ENCODE peak calls at places on chromosome 3, in six cellular contexts. One of them, this sample, is unnamed.

GRCh38 chr3:73813291-73813977 is 188.7 kb upstream of the PDZRN3 start:
- DNase-seq in fibroblast of pulmonary artery: peak
- DNase-seq in body of pancreas: no peak
- DNase-seq in spleen: no peak
- DNase-seq in CD8-positive, alpha-beta T cell: no peak
- DNase-seq in mucosa of descending colon: no peak
- DNase-seq in this sample: peak

GRCh38 chr3:151926956-151927355 is 53.5 kb downstream of the SUCNR1 start:
- DNase-seq in fibroblast of pulmonary artery: no peak
- DNase-seq in body of pancreas: no peak
- DNase-seq in spleen: no peak
- DNase-seq in CD8-positive, alpha-beta T cell: no peak
- DNase-seq in mucosa of descending colon: no peak
- DNase-seq in this sample: no peak

GRCh38 chr3:45343947-45344346 is 44.4 kb upstream of the LARS2 start:
- DNase-seq in mucosa of descending colon: no peak
- DNase-seq in body of pancreas: no peak
- DNase-seq in spleen: no peak
- DNase-seq in CD8-positive, alpha-beta T cell: no peak
- DNase-seq in fibroblast of pulmonary artery: no peak
- DNase-seq in this sample: no peak

GRCh38 chr3:37052860-37053259 is 59.5 kb downstream of the MLH1 start:
- DNase-seq in body of pancreas: no peak
- DNase-seq in spleen: no peak
- DNase-seq in mucosa of descending colon: no peak
- DNase-seq in fibroblast of pulmonary artery: no peak
- DNase-seq in CD8-positive, alpha-beta T cell: no peak
- DNase-seq in this sample: no peak

GRCh38 chr3:106184540-106185457 is 316.0 kb upstream of the CBLB start:
- DNase-seq in body of pancreas: no peak
- DNase-seq in spleen: no peak
- DNase-seq in mucosa of descending colon: no peak
- DNase-seq in fibroblast of pulmonary artery: no peak
- DNase-seq in CD8-positive, alpha-beta T cell: no peak
- DNase-seq in this sample: no peak

GRCh38 chr3:109018828-109019227 is 65.1 kb upstream of the GUCA1C start:
- DNase-seq in fibroblast of pulmonary artery: no peak
- DNase-seq in mucosa of descending colon: no peak
- DNase-seq in spleen: no peak
- DNase-seq in body of pancreas: peak
- DNase-seq in CD8-positive, alpha-beta T cell: no peak
- DNase-seq in this sample: no peak

GRCh38 chr3:143970773-143971366 is 753 bp upstream of the DIPK2A start:
- DNase-seq in fibroblast of pulmonary artery: no peak
- DNase-seq in mucosa of descending colon: peak
- DNase-seq in body of pancreas: peak
- DNase-seq in spleen: peak
- DNase-seq in CD8-positive, alpha-beta T cell: peak
- DNase-seq in this sample: peak

GRCh38 chr3:24302382-24302781 is 192.3 kb downstream of the THRB start:
- DNase-seq in spleen: no peak
- DNase-seq in mucosa of descending colon: no peak
- DNase-seq in CD8-positive, alpha-beta T cell: no peak
- DNase-seq in body of pancreas: no peak
- DNase-seq in fibroblast of pulmonary artery: no peak
- DNase-seq in this sample: no peak

GRCh38 chr3:193190387-193190786 is 50.6 kb upstream of the PLAAT1 start:
- DNase-seq in CD8-positive, alpha-beta T cell: no peak
- DNase-seq in mucosa of descending colon: no peak
- DNase-seq in body of pancreas: peak
- DNase-seq in spleen: no peak
- DNase-seq in fibroblast of pulmonary artery: peak
- DNase-seq in this sample: no peak

GRCh38 chr3:32725721-32726120 is 40.7 kb downstream of the CNOT10 start:
- DNase-seq in CD8-positive, alpha-beta T cell: no peak
- DNase-seq in spleen: no peak
- DNase-seq in fibroblast of pulmonary artery: no peak
- DNase-seq in body of pancreas: no peak
- DNase-seq in mucosa of descending colon: no peak
- DNase-seq in this sample: no peak

GRCh38 chr3:72380711-72381508 is 467.3 kb downstream of the SHQ1 start:
- DNase-seq in spleen: no peak
- DNase-seq in CD8-positive, alpha-beta T cell: no peak
- DNase-seq in body of pancreas: no peak
- DNase-seq in mucosa of descending colon: no peak
- DNase-seq in fibroblast of pulmonary artery: no peak
- DNase-seq in this sample: no peak

GRCh38 chr3:193971268-193971751 is 164.6 kb upstream of the HES1 start:
- DNase-seq in body of pancreas: no peak
- DNase-seq in fibroblast of pulmonary artery: no peak
- DNase-seq in mucosa of descending colon: peak
- DNase-seq in spleen: no peak
- DNase-seq in CD8-positive, alpha-beta T cell: no peak
- DNase-seq in this sample: no peak

GRCh38 chr3:120852412-120852811 is 55.6 kb upstream of the STXBP5L start:
- DNase-seq in mucosa of descending colon: no peak
- DNase-seq in CD8-positive, alpha-beta T cell: no peak
- DNase-seq in spleen: no peak
- DNase-seq in body of pancreas: no peak
- DNase-seq in fibroblast of pulmonary artery: no peak
- DNase-seq in this sample: no peak

GRCh38 chr3:48436855-48437254 is 3.1 kb downstream of the CCDC51 start:
- DNase-seq in spleen: no peak
- DNase-seq in body of pancreas: no peak
- DNase-seq in mucosa of descending colon: no peak
- DNase-seq in CD8-positive, alpha-beta T cell: no peak
- DNase-seq in fibroblast of pulmonary artery: no peak
- DNase-seq in this sample: no peak

GRCh38 chr3:112140584-112140983 is 7.5 kb upstream of the GCSAM start:
- DNase-seq in mucosa of descending colon: no peak
- DNase-seq in fibroblast of pulmonary artery: no peak
- DNase-seq in spleen: no peak
- DNase-seq in CD8-positive, alpha-beta T cell: no peak
- DNase-seq in body of pancreas: no peak
- DNase-seq in this sample: no peak

GRCh38 chr3:112134335-112135124 is 1.5 kb upstream of the GCSAM start:
- DNase-seq in body of pancreas: peak
- DNase-seq in CD8-positive, alpha-beta T cell: no peak
- DNase-seq in fibroblast of pulmonary artery: peak
- DNase-seq in mucosa of descending colon: no peak
- DNase-seq in spleen: no peak
- DNase-seq in this sample: no peak

GRCh38 chr3:112133606-112134334 is 722 bp upstream of the GCSAM start:
- DNase-seq in body of pancreas: no peak
- DNase-seq in spleen: no peak
- DNase-seq in mucosa of descending colon: no peak
- DNase-seq in fibroblast of pulmonary artery: no peak
- DNase-seq in CD8-positive, alpha-beta T cell: no peak
- DNase-seq in this sample: no peak

GRCh38 chr3:112136046-112136445 is 3.0 kb upstream of the GCSAM start:
- DNase-seq in fibroblast of pulmonary artery: no peak
- DNase-seq in spleen: no peak
- DNase-seq in body of pancreas: no peak
- DNase-seq in mucosa of descending colon: no peak
- DNase-seq in CD8-positive, alpha-beta T cell: no peak
- DNase-seq in this sample: no peak

DNA sequence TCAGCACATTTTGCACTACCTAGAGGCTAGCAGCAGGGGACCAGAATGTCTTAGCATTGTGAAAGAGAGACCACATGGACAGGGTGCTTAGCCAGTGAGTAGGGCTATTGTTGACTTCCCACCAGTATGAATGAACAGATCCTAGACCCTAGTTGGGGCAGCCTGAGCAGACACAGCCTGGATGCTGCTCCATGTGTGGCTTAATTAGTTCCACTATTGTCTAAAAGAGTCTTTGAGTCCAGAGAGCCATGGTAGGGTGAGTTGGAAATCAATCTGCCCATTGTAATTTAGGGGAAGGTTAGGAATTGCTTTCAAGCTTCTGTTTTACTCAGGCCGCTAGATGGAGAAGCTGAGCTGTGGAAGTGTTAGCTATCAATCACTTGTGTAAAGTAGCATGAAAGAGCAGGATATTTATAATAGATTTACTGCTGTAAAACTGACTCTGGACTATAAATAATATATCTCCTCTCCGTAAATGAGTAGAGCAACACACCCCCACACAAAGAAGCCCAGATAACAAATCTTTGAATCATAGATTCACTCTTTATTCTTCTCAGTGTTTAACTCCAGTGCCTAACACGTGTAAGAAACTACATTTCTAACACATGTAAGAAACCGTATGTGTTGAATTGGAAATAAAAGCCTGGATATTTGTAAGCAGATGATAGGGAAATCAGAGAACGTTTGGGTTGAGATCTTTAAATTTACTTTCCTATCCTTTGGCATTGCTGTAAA is 4.1 kb upstream of the GCSAM start:
- DNase-seq in spleen: no peak
- DNase-seq in body of pancreas: no peak
- DNase-seq in fibroblast of pulmonary artery: peak
- DNase-seq in CD8-positive, alpha-beta T cell: no peak
- DNase-seq in mucosa of descending colon: no peak
- DNase-seq in this sample: no peak
- TF ChIP-seq CTCF in spleen: peak
- TF ChIP-seq CTCF in body of pancreas: peak
- TF ChIP-seq CTCF in fibroblast of pulmonary artery: peak
- TF ChIP-seq CTCF in CD8-positive, alpha-beta T cell: peak
- TF ChIP-seq CTCF in mucosa of descending colon: peak
- TF ChIP-seq CTCF in this sample: no peak

DNA sequence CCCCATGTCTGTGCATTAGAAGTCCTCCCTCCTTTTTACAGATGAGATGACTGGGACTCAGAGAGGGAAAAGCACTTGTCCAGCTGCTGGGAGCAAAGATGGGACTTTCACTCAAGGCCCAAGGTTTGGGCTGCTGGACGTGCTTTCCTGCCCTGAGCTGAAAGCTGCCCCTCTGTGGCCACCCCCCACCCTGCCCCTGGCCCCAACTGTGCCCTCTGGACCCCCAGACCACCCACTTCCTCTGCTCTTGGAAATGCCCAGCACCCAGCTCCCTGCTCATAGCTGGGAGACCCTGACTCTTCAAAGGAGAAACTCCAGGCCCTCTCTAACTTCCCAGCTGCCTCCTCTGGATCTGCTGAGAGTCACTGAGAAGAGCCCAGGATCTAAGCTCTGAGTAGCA is 20.7 kb downstream of the GRIP2 start:
- DNase-seq in body of pancreas: no peak
- DNase-seq in spleen: no peak
- DNase-seq in mucosa of descending colon: no peak
- DNase-seq in CD8-positive, alpha-beta T cell: no peak
- DNase-seq in fibroblast of pulmonary artery: no peak
- DNase-seq in this sample: no peak
- TF ChIP-seq CTCF in body of pancreas: no peak
- TF ChIP-seq CTCF in spleen: no peak
- TF ChIP-seq CTCF in mucosa of descending colon: no peak
- TF ChIP-seq CTCF in CD8-positive, alpha-beta T cell: no peak
- TF ChIP-seq CTCF in fibroblast of pulmonary artery: no peak
- TF ChIP-seq CTCF in this sample: no peak

DNA sequence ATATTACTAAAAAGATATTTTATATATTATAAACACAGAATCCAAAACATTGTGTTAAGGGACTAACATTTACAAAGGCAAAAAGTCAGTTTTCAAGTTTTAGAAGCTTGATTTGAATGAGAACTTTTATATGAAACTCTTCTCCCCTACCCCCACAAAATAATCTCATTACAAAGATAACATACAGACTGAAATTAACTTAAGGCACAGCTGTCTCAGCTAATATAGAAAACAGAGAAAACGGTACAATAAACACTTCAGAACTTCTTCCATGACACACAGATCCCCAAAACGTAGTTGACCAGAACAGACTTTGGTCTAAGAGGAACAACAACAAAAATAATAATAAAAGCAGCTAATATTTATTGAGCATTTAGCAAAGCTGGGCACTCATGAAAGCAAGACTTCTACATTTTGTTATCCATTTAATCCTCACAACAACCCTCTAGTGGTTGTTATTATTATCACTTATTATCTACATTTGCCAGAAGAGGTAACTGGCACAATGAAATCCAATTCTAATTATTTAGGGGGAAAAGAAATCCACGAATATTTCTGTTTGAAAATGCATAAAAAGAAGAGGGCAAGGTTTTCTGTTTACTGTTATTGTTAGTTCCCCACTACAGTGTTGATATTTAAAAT is 68.1 kb downstream of the PFN2 start:
- DNase-seq in fibroblast of pulmonary artery: peak
- DNase-seq in CD8-positive, alpha-beta T cell: no peak
- DNase-seq in mucosa of descending colon: no peak
- DNase-seq in body of pancreas: no peak
- DNase-seq in spleen: no peak
- DNase-seq in this sample: no peak
- TF ChIP-seq CTCF in fibroblast of pulmonary artery: peak
- TF ChIP-seq CTCF in CD8-positive, alpha-beta T cell: no peak
- TF ChIP-seq CTCF in mucosa of descending colon: no peak
- TF ChIP-seq CTCF in body of pancreas: no peak
- TF ChIP-seq CTCF in spleen: no peak
- TF ChIP-seq CTCF in this sample: peak

GRCh38 chr3:16468114-16469098 is 45.1 kb downstream of the RFTN1 start:
- DNase-seq in CD8-positive, alpha-beta T cell: no peak
- DNase-seq in mucosa of descending colon: no peak
- DNase-seq in fibroblast of pulmonary artery: peak
- DNase-seq in spleen: no peak
- DNase-seq in body of pancreas: no peak
- DNase-seq in this sample: no peak
- TF ChIP-seq CTCF in CD8-positive, alpha-beta T cell: no peak
- TF ChIP-seq CTCF in mucosa of descending colon: no peak
- TF ChIP-seq CTCF in fibroblast of pulmonary artery: no peak
- TF ChIP-seq CTCF in spleen: no peak
- TF ChIP-seq CTCF in body of pancreas: no peak
- TF ChIP-seq CTCF in this sample: no peak

DNA sequence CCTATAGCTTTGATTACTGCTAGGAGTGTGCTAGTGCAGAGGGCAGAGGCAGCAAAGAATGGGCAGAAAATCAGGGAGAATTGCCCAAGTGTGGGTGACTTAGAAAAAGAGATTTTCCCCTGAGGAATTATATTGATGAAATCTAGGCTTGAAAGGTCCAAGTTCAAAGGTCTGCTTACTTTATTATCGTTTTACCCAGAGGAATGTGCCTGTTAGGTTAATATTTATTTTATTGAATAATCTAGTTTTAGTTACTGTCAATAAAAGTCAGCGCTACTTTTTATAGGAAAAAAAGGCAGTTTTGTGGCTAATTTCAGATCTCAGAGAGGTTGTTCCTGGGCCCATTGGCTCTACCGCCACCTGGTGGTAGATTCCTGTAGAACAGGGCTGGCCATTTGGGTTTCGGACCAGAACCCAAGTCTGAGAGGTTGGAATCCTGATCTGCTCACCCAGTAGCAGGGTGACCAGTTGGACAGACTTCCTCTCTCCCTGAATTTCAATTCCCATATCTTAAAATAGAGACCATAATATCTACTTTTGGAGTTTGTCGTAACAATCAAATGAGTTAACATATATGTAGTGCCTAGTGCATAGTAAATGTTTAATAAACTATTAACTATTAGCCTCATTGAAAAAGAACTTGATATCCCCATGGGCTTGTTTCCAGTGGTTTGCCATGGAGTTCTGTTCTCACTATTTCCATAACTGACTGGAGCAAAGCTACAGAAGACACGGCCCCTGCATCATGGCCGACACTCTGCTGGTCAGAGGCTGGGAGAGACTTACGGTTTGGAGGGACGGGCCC is 62.7 kb upstream of the ZNF148 start:
- DNase-seq in spleen: peak
- DNase-seq in fibroblast of pulmonary artery: peak
- DNase-seq in CD8-positive, alpha-beta T cell: peak
- DNase-seq in mucosa of descending colon: no peak
- DNase-seq in body of pancreas: peak
- DNase-seq in this sample: peak
- TF ChIP-seq CTCF in spleen: peak
- TF ChIP-seq CTCF in fibroblast of pulmonary artery: peak
- TF ChIP-seq CTCF in CD8-positive, alpha-beta T cell: peak
- TF ChIP-seq CTCF in mucosa of descending colon: peak
- TF ChIP-seq CTCF in body of pancreas: peak
- TF ChIP-seq CTCF in this sample: peak